ENCODE peak calls at places on chromosome 22, in ten cellular contexts. One of them, this sample, is unnamed.

GRCh38 chr22:40176921-40177737 is 596 bp upstream of the TNRC6B start:
- DNase-seq in NB4: peak; percentile 87
- DNase-seq in neural crest cell: peak; percentile 10
- DNase-seq in BE2C: peak; percentile 60
- DNase-seq in MV-4-11: peak; percentile 53
- DNase-seq in psoas muscle: no peak
- DNase-seq in ELF-1: peak; percentile 83
- DNase-seq in iris pigment epithelial cell: peak; percentile 78
- DNase-seq in EL: peak; percentile 72
- DNase-seq in stimulated activated CD8-positive, alpha-beta memory T cell treated with anti-CD3 and anti-CD28 coated beads, Interleukin-15, amount 100 ng/mL, for 4 hours: peak; percentile 60
- DNase-seq in this sample: peak; percentile 63

GRCh38 chr22:28931844-28932561 is 48.6 kb downstream of the ZNRF3 start:
- DNase-seq in iris pigment epithelial cell: no peak
- DNase-seq in MV-4-11: no peak
- DNase-seq in EL: no peak
- DNase-seq in NB4: no peak
- DNase-seq in neural crest cell: no peak
- DNase-seq in BE2C: no peak
- DNase-seq in ELF-1: no peak
- DNase-seq in psoas muscle: no peak
- DNase-seq in stimulated activated CD8-positive, alpha-beta memory T cell treated with anti-CD3 and anti-CD28 coated beads, Interleukin-15, amount 100 ng/mL, for 4 hours: no peak
- DNase-seq in this sample: no peak

GRCh38 chr22:39820266-39820665 is 73.3 kb downstream of the ENTHD1 start:
- DNase-seq in MV-4-11: no peak
- DNase-seq in iris pigment epithelial cell: peak; percentile 71
- DNase-seq in NB4: no peak
- DNase-seq in EL: peak; percentile 81
- DNase-seq in neural crest cell: no peak
- DNase-seq in stimulated activated CD8-positive, alpha-beta memory T cell treated with anti-CD3 and anti-CD28 coated beads, Interleukin-15, amount 100 ng/mL, for 4 hours: no peak
- DNase-seq in BE2C: no peak
- DNase-seq in psoas muscle: no peak
- DNase-seq in ELF-1: no peak
- DNase-seq in this sample: no peak

GRCh38 chr22:37634505-37635002 is 4.9 kb upstream of the SH3BP1 start:
- DNase-seq in ELF-1: no peak
- DNase-seq in stimulated activated CD8-positive, alpha-beta memory T cell treated with anti-CD3 and anti-CD28 coated beads, Interleukin-15, amount 100 ng/mL, for 4 hours: no peak
- DNase-seq in MV-4-11: no peak
- DNase-seq in psoas muscle: no peak
- DNase-seq in iris pigment epithelial cell: peak; percentile 25
- DNase-seq in BE2C: peak; percentile 75
- DNase-seq in NB4: no peak
- DNase-seq in neural crest cell: no peak
- DNase-seq in EL: no peak
- DNase-seq in this sample: no peak

GRCh38 chr22:35524966-35525686 is 15.5 kb upstream of the RASD2 start:
- DNase-seq in MV-4-11: no peak
- DNase-seq in NB4: no peak
- DNase-seq in psoas muscle: peak; percentile 73
- DNase-seq in stimulated activated CD8-positive, alpha-beta memory T cell treated with anti-CD3 and anti-CD28 coated beads, Interleukin-15, amount 100 ng/mL, for 4 hours: no peak
- DNase-seq in ELF-1: no peak
- DNase-seq in iris pigment epithelial cell: no peak
- DNase-seq in EL: no peak
- DNase-seq in neural crest cell: no peak
- DNase-seq in BE2C: peak; percentile 93
- DNase-seq in this sample: peak; percentile 45

GRCh38 chr22:20571531-20572007 is 64.2 kb downstream of the MED15 start:
- DNase-seq in MV-4-11: no peak
- DNase-seq in iris pigment epithelial cell: peak; percentile 32
- DNase-seq in psoas muscle: peak; percentile 74
- DNase-seq in neural crest cell: peak; percentile 59
- DNase-seq in NB4: peak; percentile 61
- DNase-seq in ELF-1: no peak
- DNase-seq in EL: no peak
- DNase-seq in stimulated activated CD8-positive, alpha-beta memory T cell treated with anti-CD3 and anti-CD28 coated beads, Interleukin-15, amount 100 ng/mL, for 4 hours: peak; percentile 43
- DNase-seq in BE2C: peak; percentile 73
- DNase-seq in this sample: no peak

GRCh38 chr22:40597541-40598453 is 38.7 kb downstream of the MRTFA start:
- DNase-seq in stimulated activated CD8-positive, alpha-beta memory T cell treated with anti-CD3 and anti-CD28 coated beads, Interleukin-15, amount 100 ng/mL, for 4 hours: no peak
- DNase-seq in NB4: no peak
- DNase-seq in MV-4-11: no peak
- DNase-seq in iris pigment epithelial cell: peak; percentile 30
- DNase-seq in neural crest cell: no peak
- DNase-seq in psoas muscle: no peak
- DNase-seq in ELF-1: no peak
- DNase-seq in EL: peak; percentile 40
- DNase-seq in BE2C: no peak
- DNase-seq in this sample: no peak

GRCh38 chr22:48900327-48900597 is 927.4 kb downstream of the BRD1 start:
- DNase-seq in neural crest cell: no peak
- DNase-seq in ELF-1: no peak
- DNase-seq in BE2C: no peak
- DNase-seq in NB4: no peak
- DNase-seq in iris pigment epithelial cell: no peak
- DNase-seq in EL: no peak
- DNase-seq in stimulated activated CD8-positive, alpha-beta memory T cell treated with anti-CD3 and anti-CD28 coated beads, Interleukin-15, amount 100 ng/mL, for 4 hours: no peak
- DNase-seq in MV-4-11: no peak
- DNase-seq in psoas muscle: no peak
- DNase-seq in this sample: no peak

GRCh38 chr22:50498322-50498861 is 9.1 kb downstream of the LMF2 start:
- DNase-seq in neural crest cell: peak; percentile 64
- DNase-seq in ELF-1: peak; percentile 89
- DNase-seq in NB4: peak; percentile 77
- DNase-seq in iris pigment epithelial cell: peak; percentile 57
- DNase-seq in stimulated activated CD8-positive, alpha-beta memory T cell treated with anti-CD3 and anti-CD28 coated beads, Interleukin-15, amount 100 ng/mL, for 4 hours: peak; percentile 45
- DNase-seq in EL: peak; percentile 69
- DNase-seq in MV-4-11: peak; percentile 62
- DNase-seq in psoas muscle: no peak
- DNase-seq in BE2C: peak; percentile 83
- DNase-seq in this sample: no peak

GRCh38 chr22:20141186-20142077 is 9.4 kb downstream of the CCDC188 start:
- DNase-seq in MV-4-11: no peak
- DNase-seq in iris pigment epithelial cell: peak; percentile 78
- DNase-seq in ELF-1: no peak
- DNase-seq in BE2C: no peak
- DNase-seq in EL: peak; percentile 91
- DNase-seq in psoas muscle: no peak
- DNase-seq in stimulated activated CD8-positive, alpha-beta memory T cell treated with anti-CD3 and anti-CD28 coated beads, Interleukin-15, amount 100 ng/mL, for 4 hours: no peak
- DNase-seq in NB4: no peak
- DNase-seq in neural crest cell: no peak
- DNase-seq in this sample: no peak

GRCh38 chr22:25363474-25363873 is 144.0 kb downstream of the CRYBB2 start:
- DNase-seq in ELF-1: no peak
- DNase-seq in EL: no peak
- DNase-seq in psoas muscle: no peak
- DNase-seq in neural crest cell: no peak
- DNase-seq in iris pigment epithelial cell: no peak
- DNase-seq in MV-4-11: no peak
- DNase-seq in BE2C: no peak
- DNase-seq in NB4: no peak
- DNase-seq in stimulated activated CD8-positive, alpha-beta memory T cell treated with anti-CD3 and anti-CD28 coated beads, Interleukin-15, amount 100 ng/mL, for 4 hours: no peak
- DNase-seq in this sample: no peak

GRCh38 chr22:31451709-31452571 is 37.7 kb downstream of the EIF4ENIF1 start:
- DNase-seq in BE2C: no peak
- DNase-seq in psoas muscle: no peak
- DNase-seq in ELF-1: peak; percentile 8
- DNase-seq in EL: peak; percentile 66
- DNase-seq in neural crest cell: no peak
- DNase-seq in MV-4-11: peak; percentile 29
- DNase-seq in iris pigment epithelial cell: peak; percentile 73
- DNase-seq in NB4: peak; percentile 54
- DNase-seq in stimulated activated CD8-positive, alpha-beta memory T cell treated with anti-CD3 and anti-CD28 coated beads, Interleukin-15, amount 100 ng/mL, for 4 hours: no peak
- DNase-seq in this sample: no peak

GRCh38 chr22:46449974-46450745 is 87.3 kb downstream of the CELSR1 start:
- DNase-seq in BE2C: no peak
- DNase-seq in stimulated activated CD8-positive, alpha-beta memory T cell treated with anti-CD3 and anti-CD28 coated beads, Interleukin-15, amount 100 ng/mL, for 4 hours: no peak
- DNase-seq in ELF-1: no peak
- DNase-seq in psoas muscle: no peak
- DNase-seq in NB4: no peak
- DNase-seq in MV-4-11: no peak
- DNase-seq in neural crest cell: no peak
- DNase-seq in EL: no peak
- DNase-seq in iris pigment epithelial cell: no peak
- DNase-seq in this sample: no peak

GRCh38 chr22:30023099-30023498 is 57.2 kb upstream of the HORMAD2 start:
- DNase-seq in NB4: no peak
- DNase-seq in MV-4-11: no peak
- DNase-seq in iris pigment epithelial cell: no peak
- DNase-seq in psoas muscle: no peak
- DNase-seq in ELF-1: no peak
- DNase-seq in stimulated activated CD8-positive, alpha-beta memory T cell treated with anti-CD3 and anti-CD28 coated beads, Interleukin-15, amount 100 ng/mL, for 4 hours: no peak
- DNase-seq in EL: no peak
- DNase-seq in neural crest cell: no peak
- DNase-seq in BE2C: no peak
- DNase-seq in this sample: no peak

GRCh38 chr22:36612458-36612857 is 83.5 kb upstream of the EIF3D start:
- DNase-seq in BE2C: no peak
- DNase-seq in NB4: no peak
- DNase-seq in MV-4-11: no peak
- DNase-seq in stimulated activated CD8-positive, alpha-beta memory T cell treated with anti-CD3 and anti-CD28 coated beads, Interleukin-15, amount 100 ng/mL, for 4 hours: no peak
- DNase-seq in EL: peak; percentile 55
- DNase-seq in iris pigment epithelial cell: peak; percentile 7
- DNase-seq in psoas muscle: no peak
- DNase-seq in ELF-1: no peak
- DNase-seq in neural crest cell: no peak
- DNase-seq in this sample: no peak

GRCh38 chr22:19120829-19121630 is 1.2 kb downstream of the DGCR2 start:
- DNase-seq in psoas muscle: no peak
- DNase-seq in iris pigment epithelial cell: peak; percentile 48
- DNase-seq in stimulated activated CD8-positive, alpha-beta memory T cell treated with anti-CD3 and anti-CD28 coated beads, Interleukin-15, amount 100 ng/mL, for 4 hours: no peak
- DNase-seq in neural crest cell: no peak
- DNase-seq in EL: peak; percentile 70
- DNase-seq in MV-4-11: no peak
- DNase-seq in BE2C: no peak
- DNase-seq in ELF-1: peak; percentile 80
- DNase-seq in NB4: no peak
- DNase-seq in this sample: peak; percentile 91

GRCh38 chr22:24805790-24806662 is at the start of gene SGSM1:
- DNase-seq in stimulated activated CD8-positive, alpha-beta memory T cell treated with anti-CD3 and anti-CD28 coated beads, Interleukin-15, amount 100 ng/mL, for 4 hours: peak; percentile 24
- DNase-seq in neural crest cell: peak; percentile 73
- DNase-seq in ELF-1: peak; percentile 87
- DNase-seq in iris pigment epithelial cell: peak; percentile 61
- DNase-seq in MV-4-11: peak; percentile 66
- DNase-seq in EL: peak; percentile 60
- DNase-seq in NB4: peak; percentile 30
- DNase-seq in psoas muscle: peak; percentile 83
- DNase-seq in BE2C: peak; percentile 95
- DNase-seq in this sample: peak; percentile 25

GRCh38 chr22:42314709-42315391 is 44.4 kb upstream of the TCF20 start:
- DNase-seq in BE2C: no peak
- DNase-seq in psoas muscle: no peak
- DNase-seq in stimulated activated CD8-positive, alpha-beta memory T cell treated with anti-CD3 and anti-CD28 coated beads, Interleukin-15, amount 100 ng/mL, for 4 hours: no peak
- DNase-seq in iris pigment epithelial cell: no peak
- DNase-seq in EL: no peak
- DNase-seq in neural crest cell: no peak
- DNase-seq in ELF-1: no peak
- DNase-seq in NB4: no peak
- DNase-seq in MV-4-11: no peak
- DNase-seq in this sample: no peak

GRCh38 chr22:20773793-20774212 is at the start of gene SERPIND1:
- DNase-seq in MV-4-11: no peak
- DNase-seq in NB4: no peak
- DNase-seq in psoas muscle: no peak
- DNase-seq in ELF-1: no peak
- DNase-seq in stimulated activated CD8-positive, alpha-beta memory T cell treated with anti-CD3 and anti-CD28 coated beads, Interleukin-15, amount 100 ng/mL, for 4 hours: no peak
- DNase-seq in neural crest cell: no peak
- DNase-seq in EL: no peak
- DNase-seq in BE2C: no peak
- DNase-seq in iris pigment epithelial cell: no peak
- DNase-seq in this sample: no peak

This sample was measured in gastrocnemius medialis.